ENCODE peak calls at places on chromosome 3, in four cellular contexts. F, Z, R and C are unnamed samples.

GRCh38 chr3:111906667-111907066 is 47.6 kb downstream of the PHLDB2 start:
- DNase-seq in R (no peak), Z (no peak), F (no peak), C (no peak)

GRCh38 chr3:141825216-141826011 is 51.0 kb upstream of the ATP1B3 start:
- DNase-seq in Z (no peak), F (no peak), R (no peak), C (no peak)

GRCh38 chr3:133479401-133479800 is 79.5 kb downstream of the BFSP2 start:
- DNase-seq in F (no peak), Z (no peak), R (no peak), C (no peak)

GRCh38 chr3:62159693-62160092 is 213.7 kb downstream of the FEZF2 start:
- DNase-seq in F (no peak), Z (no peak), R (no peak), C (no peak)

GRCh38 chr3:106673926-106674569 is 703.2 kb upstream of the CCDC54 start:
- DNase-seq in Z (no peak), F (no peak), R (no peak), C (no peak)

GRCh38 chr3:150760431-150761200 is 2.4 kb downstream of the SIAH2 start:
- DNase-seq in Z (no peak), F (no peak), R (peak), C (no peak)

GRCh38 chr3:184845819-184846218 is 33.9 kb downstream of the VPS8 start:
- DNase-seq in Z (no peak), F (no peak), R (no peak), C (no peak)

GRCh38 chr3:148789156-148789555 is 38.5 kb upstream of the CPB1 start:
- DNase-seq in Z (no peak), R (no peak), F (no peak), C (no peak)

GRCh38 chr3:76400141-76400540 is 614.8 kb upstream of the ZNF717 start:
- DNase-seq in F (no peak), Z (no peak), R (no peak), C (no peak)

GRCh38 chr3:108051005-108051404 is 39.8 kb downstream of the CD47 start:
- DNase-seq in F (no peak), R (no peak), Z (no peak), C (no peak)

GRCh38 chr3:186825294-186825821 is 17.2 kb upstream of the ADIPOQ start:
- DNase-seq in R (no peak), Z (peak), F (no peak), C (peak)

GRCh38 chr3:102006812-102007485 is 157.6 kb downstream of the NFKBIZ start:
- DNase-seq in Z (no peak), R (no peak), F (no peak), C (no peak)

GRCh38 chr3:40120816-40121215 is 188.7 kb upstream of the EIF1B start:
- DNase-seq in F (no peak), R (no peak), Z (no peak), C (no peak)

GRCh38 chr3:127787071-127787490 is 35.2 kb downstream of the MGLL start:
- DNase-seq in F (no peak), Z (no peak), R (no peak), C (no peak)

GRCh38 chr3:140068512-140068911 is 133.5 kb downstream of the CLSTN2 start:
- DNase-seq in Z (no peak), F (no peak), R (no peak), C (no peak)

GRCh38 chr3:197443506-197443905 is 112.3 kb downstream of the BDH1 start:
- DNase-seq in F (no peak), R (no peak), Z (no peak), C (no peak)

GRCh38 chr3:111314146-111314873 is 227.7 kb upstream of the CD96 start:
- DNase-seq in Z (no peak), F (no peak), R (no peak), C (no peak)

GRCh38 chr3:41202075-41202833 is 2.9 kb downstream of the CTNNB1 start:
- DNase-seq in F (peak), R (no peak), Z (no peak), C (no peak)

GRCh38 chr3:25744477-25744876 is 38.8 kb downstream of the NGLY1 start:
- DNase-seq in R (no peak), F (no peak), Z (no peak), C (no peak)

GRCh38 chr3:125512135-125512920 is 7.7 kb downstream of the SNX4 start:
- DNase-seq in F (no peak), R (peak), Z (peak), C (no peak)

GRCh38 chr3:127221062-127222035 is 28.4 kb downstream of the PRR23E start:
- DNase-seq in F (no peak), Z (no peak), R (no peak), C (no peak)

GRCh38 chr3:39148116-39149058 is 5.0 kb downstream of the CSRNP1 start:
- DNase-seq in F (no peak), R (no peak), Z (peak), C (no peak)

GRCh38 chr3:15769256-15769915 is 28.4 kb downstream of the ANKRD28 start:
- DNase-seq in Z (no peak), R (no peak), F (no peak), C (no peak)

GRCh38 chr3:108914774-108915641 is 38.7 kb downstream of the GUCA1C start:
- DNase-seq in Z (peak), R (peak), F (peak), C (peak)

GRCh38 chr3:160755776-160756304 is at the start of gene PPM1L:
- DNase-seq in Z (peak), F (no peak), R (no peak), C (peak)

GRCh38 chr3:43765417-43766030 is 74.8 kb downstream of the ABHD5 start:
- DNase-seq in F (no peak), R (no peak), Z (no peak), C (no peak)

GRCh38 chr3:31610700-31611275 is 78.1 kb downstream of the STT3B start:
- DNase-seq in F (peak), R (no peak), Z (peak), C (no peak)

GRCh38 chr3:123576119-123576518 is 8.7 kb downstream of the HACD2 start:
- DNase-seq in R (no peak), Z (no peak), F (no peak), C (no peak)

GRCh38 chr3:141776376-141776775 is 13.2 kb downstream of the GRK7 start:
- DNase-seq in Z (no peak), R (no peak), F (no peak), C (no peak)

GRCh38 chr3:128311441-128311844 is 155.2 kb downstream of the DNAJB8 start:
- DNase-seq in F (no peak), R (no peak), Z (no peak), C (no peak)

GRCh38 chr3:187979543-187979942 is 174.4 kb upstream of the LPP start:
- DNase-seq in F (no peak), Z (no peak), R (no peak), C (no peak)

GRCh38 chr3:193970773-193971206 is 165.2 kb upstream of the HES1 start:
- DNase-seq in R (no peak), Z (no peak), F (peak), C (no peak)

GRCh38 chr3:197003461-197004385 is 25.9 kb downstream of the MELTF start:
- DNase-seq in F (no peak), Z (no peak), R (no peak), C (no peak)

GRCh38 chr3:147411777-147412176 is 2.6 kb downstream of the ZIC1 start:
- DNase-seq in F (no peak), R (no peak), Z (no peak), C (no peak)

GRCh38 chr3:63976166-63976861 is 47.0 kb downstream of the PSMD6 start:
- DNase-seq in R (no peak), F (peak), Z (no peak), C (no peak)

GRCh38 chr3:38039101-38039898 is at the start of gene DLEC1:
- DNase-seq in Z (peak), F (no peak), R (no peak), C (peak)

GRCh38 chr3:45603226-45603625 is 8.7 kb downstream of the LIMD1 start:
- DNase-seq in Z (no peak), F (no peak), R (no peak), C (no peak)

GRCh38 chr3:124395584-124396340 is 334.5 kb upstream of the UMPS start:
- DNase-seq in R (no peak), F (no peak), Z (no peak), C (no peak)

GRCh38 chr3:52056521-52056967 is at the start of gene DUSP7:
- DNase-seq in F (no peak), R (no peak), Z (peak), C (peak)

GRCh38 chr3:122318620-122319019 is 6.4 kb upstream of the CSTA start:
- DNase-seq in Z (no peak), R (no peak), F (no peak), C (no peak)
- TF ChIP-seq CBFB in Z (no peak), R (no peak), F (no peak), C (no peak)

GRCh38 chr3:138180375-138181029 is 5.8 kb upstream of the DBR1 start:
- DNase-seq in Z (no peak), F (peak), R (no peak), C (no peak)
- TF ChIP-seq ATF3 in Z (no peak), F (no peak), R (no peak), C (no peak)

DNA sequence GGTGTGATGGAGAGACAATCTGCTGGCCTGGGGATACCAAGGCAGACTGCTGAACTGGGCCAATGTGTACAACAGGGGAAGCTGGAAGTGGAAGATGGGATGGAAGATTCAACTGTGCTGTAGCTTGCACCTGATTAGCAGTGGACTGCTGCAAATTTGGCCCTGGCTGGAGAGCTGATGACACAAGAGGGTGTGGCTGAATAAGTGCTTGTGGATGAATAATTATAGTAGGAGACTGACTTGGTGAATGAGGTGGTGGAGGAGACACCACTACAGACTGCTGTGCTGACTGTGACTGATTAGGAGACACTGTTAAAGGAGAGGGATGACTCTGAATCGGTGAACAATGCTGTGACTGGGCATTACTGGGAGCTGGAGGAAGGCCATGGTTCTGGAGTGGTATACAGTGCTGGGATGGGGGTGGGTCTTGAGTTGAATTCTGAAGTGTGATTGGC is 52.5 kb downstream of the PHC3 start:
- DNase-seq in R (no peak), F (no peak), Z (no peak), C (no peak)
- TF ChIP-seq CBFB in R (no peak), F (no peak), Z (no peak), C (no peak)

GRCh38 chr3:163811996-163812395 is 1266.3 kb downstream of the SI start:
- DNase-seq in F (no peak), R (no peak), Z (no peak), C (no peak)

GRCh38 chr3:163813935-163814334 is 1264.4 kb downstream of the SI start:
- DNase-seq in Z (no peak), R (no peak), F (no peak), C (no peak)

GRCh38 chr3:163809540-163809993 is 1268.7 kb downstream of the SI start:
- DNase-seq in F (no peak), Z (no peak), R (peak), C (no peak)
- TF ChIP-seq ATF3 in F (no peak), Z (no peak), R (no peak), C (no peak)